ENCODE peak calls at places on chromosomes 7 and 10, in six cellular contexts. One of them, this sample, is unnamed. For H3K4me1, the result is how much of the 10 kb centered on the place peaks cover.

GRCh38 chr10:65501259-65501658 is 1424.6 kb upstream of the LRRTM3 start:
- DNase-seq in ovary: no peak
- DNase-seq in transverse colon: no peak
- DNase-seq in suprapubic skin: no peak
- DNase-seq in heart left ventricle: no peak
- DNase-seq in gastrocnemius medialis: no peak
- DNase-seq in this sample: no peak

GRCh38 chr7:123941391-123942180 is 16.5 kb downstream of the SPAM1 start:
- DNase-seq in heart left ventricle: no peak
- DNase-seq in ovary: no peak
- DNase-seq in transverse colon: no peak
- DNase-seq in suprapubic skin: no peak
- DNase-seq in gastrocnemius medialis: no peak
- DNase-seq in this sample: no peak

GRCh38 chr10:34178756-34179155 is 636.3 kb downstream of the PARD3 start:
- DNase-seq in suprapubic skin: no peak
- DNase-seq in ovary: no peak
- DNase-seq in transverse colon: no peak
- DNase-seq in heart left ventricle: no peak
- DNase-seq in gastrocnemius medialis: no peak
- DNase-seq in this sample: no peak

GRCh38 chr7:4712371-4713182 is 30.5 kb downstream of the FOXK1 start:
- DNase-seq in transverse colon: peak
- DNase-seq in heart left ventricle: no peak
- DNase-seq in gastrocnemius medialis: peak
- DNase-seq in ovary: no peak
- DNase-seq in suprapubic skin: no peak
- DNase-seq in this sample: no peak

GRCh38 chr10:125824736-125825135 is 1.4 kb downstream of the BCCIP start:
- DNase-seq in heart left ventricle: no peak
- DNase-seq in gastrocnemius medialis: no peak
- DNase-seq in transverse colon: no peak
- DNase-seq in ovary: no peak
- DNase-seq in suprapubic skin: no peak
- DNase-seq in this sample: no peak

GRCh38 chr7:107951896-107952295 is 51.1 kb downstream of the LAMB1 start:
- DNase-seq in transverse colon: no peak
- DNase-seq in ovary: no peak
- DNase-seq in suprapubic skin: no peak
- DNase-seq in heart left ventricle: no peak
- DNase-seq in gastrocnemius medialis: no peak
- DNase-seq in this sample: no peak

GRCh38 chr7:99540542-99540941 is 11.4 kb downstream of the FAM200A start:
- DNase-seq in gastrocnemius medialis: no peak
- DNase-seq in transverse colon: no peak
- DNase-seq in heart left ventricle: no peak
- DNase-seq in ovary: no peak
- DNase-seq in suprapubic skin: peak
- DNase-seq in this sample: no peak

GRCh38 chr7:123463890-123464289 is 70.5 kb downstream of the IQUB start:
- DNase-seq in transverse colon: no peak
- DNase-seq in ovary: no peak
- DNase-seq in heart left ventricle: no peak
- DNase-seq in suprapubic skin: no peak
- DNase-seq in gastrocnemius medialis: no peak
- DNase-seq in this sample: no peak

GRCh38 chr10:63072951-63073350 is 60.2 kb upstream of the NRBF2 start:
- DNase-seq in suprapubic skin: no peak
- DNase-seq in heart left ventricle: no peak
- DNase-seq in ovary: no peak
- DNase-seq in gastrocnemius medialis: no peak
- DNase-seq in transverse colon: no peak
- DNase-seq in this sample: no peak

GRCh38 chr10:97131702-97132101 is 54.1 kb downstream of the SLIT1 start:
- DNase-seq in gastrocnemius medialis: no peak
- DNase-seq in ovary: no peak
- DNase-seq in transverse colon: no peak
- DNase-seq in heart left ventricle: no peak
- DNase-seq in suprapubic skin: no peak
- DNase-seq in this sample: no peak

GRCh38 chr7:14988941-14989340 is 86.4 kb upstream of the DGKB start:
- DNase-seq in heart left ventricle: no peak
- DNase-seq in ovary: no peak
- DNase-seq in gastrocnemius medialis: no peak
- DNase-seq in suprapubic skin: no peak
- DNase-seq in transverse colon: no peak
- DNase-seq in this sample: no peak

GRCh38 chr7:146659732-146660131 is 543.1 kb downstream of the CNTNAP2 start:
- DNase-seq in heart left ventricle: no peak
- DNase-seq in transverse colon: no peak
- DNase-seq in suprapubic skin: no peak
- DNase-seq in gastrocnemius medialis: no peak
- DNase-seq in ovary: peak
- DNase-seq in this sample: no peak

GRCh38 chr10:103578782-103579382 is 85.4 kb downstream of the NEURL1 start:
- DNase-seq in heart left ventricle: no peak
- DNase-seq in transverse colon: peak
- DNase-seq in ovary: no peak
- DNase-seq in suprapubic skin: no peak
- DNase-seq in gastrocnemius medialis: no peak
- DNase-seq in this sample: peak

GRCh38 chr10:80136134-80136571 is 3.6 kb downstream of the PLAC9 start:
- DNase-seq in transverse colon: no peak
- DNase-seq in heart left ventricle: peak
- DNase-seq in ovary: peak
- DNase-seq in suprapubic skin: peak
- DNase-seq in gastrocnemius medialis: peak
- DNase-seq in this sample: no peak

GRCh38 chr7:151810434-151811232 is 66.3 kb downstream of the PRKAG2 start:
- DNase-seq in ovary: no peak
- DNase-seq in gastrocnemius medialis: no peak
- DNase-seq in suprapubic skin: no peak
- DNase-seq in transverse colon: no peak
- DNase-seq in heart left ventricle: peak
- DNase-seq in this sample: no peak

GRCh38 chr10:125562737-125563136 is 120.2 kb downstream of the TEX36 start:
- DNase-seq in ovary: no peak
- DNase-seq in heart left ventricle: no peak
- DNase-seq in gastrocnemius medialis: no peak
- DNase-seq in suprapubic skin: no peak
- DNase-seq in transverse colon: no peak
- DNase-seq in this sample: no peak

GRCh38 chr10:77793831-77794230 is 132.7 kb downstream of the DLG5 start:
- DNase-seq in suprapubic skin: no peak
- DNase-seq in transverse colon: no peak
- DNase-seq in gastrocnemius medialis: no peak
- DNase-seq in ovary: no peak
- DNase-seq in heart left ventricle: no peak
- DNase-seq in this sample: no peak

GRCh38 chr10:94125856-94126255 is 132.1 kb downstream of the PLCE1 start:
- DNase-seq in transverse colon: no peak
- DNase-seq in heart left ventricle: no peak
- DNase-seq in gastrocnemius medialis: no peak
- DNase-seq in ovary: no peak
- DNase-seq in suprapubic skin: no peak
- DNase-seq in this sample: no peak

GRCh38 chr7:32158751-32159360 is 88.6 kb upstream of the PDE1C start:
- DNase-seq in ovary: no peak
- DNase-seq in transverse colon: no peak
- DNase-seq in heart left ventricle: no peak
- DNase-seq in suprapubic skin: no peak
- DNase-seq in gastrocnemius medialis: no peak
- DNase-seq in this sample: no peak

GRCh38 chr10:43372751-43373445 is 1.5 kb downstream of the FXYD4 start:
- DNase-seq in heart left ventricle: no peak
- DNase-seq in gastrocnemius medialis: no peak
- DNase-seq in suprapubic skin: no peak
- DNase-seq in transverse colon: no peak
- DNase-seq in ovary: no peak
- DNase-seq in this sample: no peak

GRCh38 chr7:79610905-79611304 is 157.4 kb upstream of the MAGI2 start:
- DNase-seq in ovary: no peak
- DNase-seq in gastrocnemius medialis: no peak
- DNase-seq in heart left ventricle: no peak
- DNase-seq in suprapubic skin: no peak
- DNase-seq in transverse colon: no peak
- DNase-seq in this sample: no peak

GRCh38 chr10:122267849-122268737 is 3.0 kb upstream of the BTBD16 start:
- DNase-seq in gastrocnemius medialis: peak
- DNase-seq in transverse colon: peak
- DNase-seq in ovary: peak
- DNase-seq in heart left ventricle: no peak
- DNase-seq in suprapubic skin: peak
- DNase-seq in this sample: peak

GRCh38 chr7:136018104-136018503 is 40.9 kb upstream of the MTPN start:
- DNase-seq in heart left ventricle: no peak
- DNase-seq in gastrocnemius medialis: no peak
- DNase-seq in transverse colon: no peak
- DNase-seq in ovary: no peak
- DNase-seq in suprapubic skin: no peak
- DNase-seq in this sample: no peak

DNA sequence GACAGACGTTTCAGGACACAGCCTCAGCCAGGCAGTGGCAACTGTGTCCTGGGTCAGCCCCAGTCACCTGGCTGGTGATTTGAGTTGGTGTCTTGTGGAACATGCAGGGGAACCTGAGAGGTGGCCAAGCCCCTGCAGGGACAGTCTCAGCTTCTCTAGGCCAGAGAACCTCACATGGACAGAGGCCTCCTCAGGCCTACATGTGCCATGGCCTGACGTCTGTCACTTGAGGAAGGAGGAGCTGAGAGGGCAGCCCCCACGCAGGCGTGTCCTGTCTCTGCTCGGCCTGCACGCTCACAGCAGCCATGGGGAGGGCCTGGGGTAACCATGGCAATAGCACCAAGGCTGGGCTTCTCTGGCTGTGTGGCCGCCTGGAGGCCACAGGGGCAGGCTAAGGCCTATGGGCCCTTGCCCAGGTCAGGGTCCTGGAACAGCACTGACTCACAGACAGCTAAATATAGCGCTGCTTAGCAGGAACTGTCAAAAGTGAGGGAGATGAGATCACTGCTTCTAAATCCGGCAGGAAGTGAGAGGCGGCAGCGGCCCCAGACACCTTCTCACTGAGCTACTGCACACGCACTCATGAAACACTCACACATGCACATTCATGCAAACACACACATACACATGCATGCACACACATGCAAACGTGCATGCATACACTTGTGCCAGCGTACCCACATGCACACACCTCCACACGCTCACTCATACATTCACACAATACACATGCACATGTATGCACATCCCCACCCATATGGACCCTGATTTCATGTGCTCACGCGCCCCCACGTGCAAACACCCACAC is 57.0 kb downstream of the YKT6 start:
- DNase-seq in ovary: no peak
- DNase-seq in heart left ventricle: peak
- DNase-seq in suprapubic skin: no peak
- DNase-seq in gastrocnemius medialis: peak
- DNase-seq in transverse colon: peak
- DNase-seq in this sample: peak
- TF ChIP-seq POLR2A in ovary: no peak
- TF ChIP-seq POLR2A in heart left ventricle: no peak
- TF ChIP-seq POLR2A in suprapubic skin: no peak
- TF ChIP-seq POLR2A in gastrocnemius medialis: peak
- TF ChIP-seq POLR2A in transverse colon: no peak
- TF ChIP-seq POLR2A in this sample: no peak

GRCh38 chr10:132628966-132629900 is 91.6 kb downstream of the INPP5A start:
- DNase-seq in gastrocnemius medialis: peak
- DNase-seq in transverse colon: no peak
- DNase-seq in ovary: peak
- DNase-seq in heart left ventricle: no peak
- DNase-seq in suprapubic skin: peak
- DNase-seq in this sample: no peak
- H3K4me1 ChIP-seq in gastrocnemius medialis: half or more
- H3K4me1 ChIP-seq in transverse colon: under half
- H3K4me1 ChIP-seq in ovary: under half
- H3K4me1 ChIP-seq in heart left ventricle: half or more
- H3K4me1 ChIP-seq in suprapubic skin: half or more
- H3K4me1 ChIP-seq in this sample: under half

DNA sequence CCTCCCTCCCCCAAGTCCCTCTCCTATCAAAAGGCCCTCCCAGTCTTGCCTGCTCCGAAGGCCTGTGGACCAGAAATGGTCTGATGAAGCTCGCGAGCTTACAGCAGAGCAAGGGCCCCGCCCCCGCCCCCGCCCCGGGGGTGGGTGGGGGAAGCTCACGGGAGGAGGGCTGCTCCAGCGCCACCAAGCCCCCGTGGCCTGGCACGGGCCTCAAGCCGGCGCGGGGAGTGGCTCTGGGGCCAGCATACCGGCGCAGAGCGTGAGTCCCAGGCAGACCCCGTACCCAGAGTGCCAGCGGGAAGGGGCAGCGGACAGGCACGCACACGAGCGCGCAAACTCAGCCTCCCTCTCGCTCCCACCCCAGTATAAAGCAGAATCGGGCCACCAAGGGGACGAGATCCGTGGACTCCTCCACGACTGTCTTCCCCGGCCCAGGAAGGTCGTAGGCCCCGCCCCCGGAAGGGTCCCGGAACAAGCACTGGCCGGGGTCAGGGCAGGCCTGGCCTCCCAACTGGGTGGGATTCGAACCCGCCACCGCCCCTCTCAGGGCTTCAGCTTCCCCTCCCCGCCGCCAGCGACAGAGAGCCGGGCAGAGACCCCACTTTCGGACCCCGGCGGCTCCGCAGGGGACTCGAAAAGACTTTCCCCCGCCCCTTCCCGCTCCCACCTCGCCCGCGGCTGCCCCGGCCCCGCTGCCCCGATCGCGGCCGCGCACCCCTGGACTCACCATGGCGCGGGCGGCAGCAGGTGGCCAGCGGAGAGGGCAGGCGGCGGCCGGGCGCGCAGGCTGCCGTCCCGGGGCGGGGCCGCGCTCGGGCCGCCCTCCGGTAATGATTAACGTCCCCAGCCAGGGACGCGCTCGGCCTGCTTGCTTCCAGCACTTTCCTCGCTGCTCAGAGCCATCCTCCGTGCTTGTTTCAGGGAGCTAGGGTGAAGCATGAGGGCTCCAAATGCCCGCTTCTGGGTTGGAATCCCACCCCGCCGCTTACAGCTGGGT is at the start of gene PCBD1:
- DNase-seq in ovary: peak
- DNase-seq in gastrocnemius medialis: peak
- DNase-seq in suprapubic skin: no peak
- DNase-seq in transverse colon: peak
- DNase-seq in heart left ventricle: peak
- DNase-seq in this sample: peak
- TF ChIP-seq POLR2A in ovary: peak
- TF ChIP-seq POLR2A in gastrocnemius medialis: peak
- TF ChIP-seq POLR2A in suprapubic skin: peak
- TF ChIP-seq POLR2A in transverse colon: peak
- TF ChIP-seq POLR2A in heart left ventricle: no peak
- TF ChIP-seq POLR2A in this sample: peak

DNA sequence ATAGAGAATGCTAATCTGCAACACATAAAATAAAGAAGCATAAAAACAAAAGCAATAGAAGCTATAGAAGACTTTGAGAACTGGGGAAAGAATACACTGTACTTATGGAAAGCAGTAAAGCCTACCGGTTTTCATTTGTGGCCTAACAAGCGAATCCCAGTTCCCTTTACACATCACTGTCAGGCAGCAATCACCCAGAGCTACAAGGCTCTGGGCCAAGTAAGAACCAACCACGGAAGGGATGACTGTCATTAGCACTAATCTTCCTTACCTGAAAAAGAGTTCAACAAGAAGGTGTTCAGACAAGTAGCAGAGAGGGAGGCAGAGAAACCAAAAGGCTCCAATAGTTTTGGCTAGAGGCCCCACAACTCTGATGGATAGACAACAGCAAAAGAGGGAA is 15.0 kb downstream of the CCDC6 start:
- DNase-seq in transverse colon: no peak
- DNase-seq in gastrocnemius medialis: no peak
- DNase-seq in heart left ventricle: no peak
- DNase-seq in ovary: no peak
- DNase-seq in suprapubic skin: no peak
- DNase-seq in this sample: no peak
- H3K4me1 ChIP-seq in transverse colon: under half
- H3K4me1 ChIP-seq in gastrocnemius medialis: under half
- H3K4me1 ChIP-seq in heart left ventricle: under half
- H3K4me1 ChIP-seq in ovary: under half
- H3K4me1 ChIP-seq in suprapubic skin: half or more
- H3K4me1 ChIP-seq in this sample: under half